ENCODE peak calls at places on chromosomes 16 and 17, in six cellular contexts. S is lung; W is psoas muscle; P is AG09309; A is fibroblast of the aortic adventitia; Z is CD4-positive, CD25-positive, alpha-beta regulatory T cell. M is an unnamed sample.
A peak's percentile ranks its signal among the peaks of the same experiment; 100 is the strongest.

GRCh38 chr17:358491-359133 is 6.0 kb upstream of the RPH3AL start:
- DNase-seq in P (no peak), A (no peak), W (no peak), S (no peak), Z (no peak), M (no peak)

GRCh38 chr17:76531501-76532038 is 5.9 kb downstream of the CYGB start:
- DNase-seq in W (no peak), A (no peak), S (no peak), Z (no peak), P (no peak), M (no peak)

GRCh38 chr17:76467809-76468633 is 618 bp downstream of the AANAT start:
- DNase-seq in W (no peak), P (no peak), A (no peak), Z (no peak), S (no peak), M (no peak)

GRCh38 chr16:89801800-89802199 is 14.6 kb downstream of the FANCA start:
- DNase-seq in A (peak; percentile 10), P (no peak), Z (no peak), W (no peak), S (no peak), M (no peak)

GRCh38 chr16:11080999-11081630 is 136.8 kb downstream of the CLEC16A start:
- DNase-seq in A (no peak), S (no peak), W (no peak), Z (no peak), P (no peak), M (no peak)

GRCh38 chr17:81394831-81395599 is at the start of gene BAHCC1:
- DNase-seq in S (peak; percentile 100), A (peak; percentile 100), W (peak; percentile 100), Z (peak; percentile 56), P (peak; percentile 98), M (peak; percentile 100)

GRCh38 chr17:43530303-43531081 is 15.6 kb downstream of the ETV4 start:
- DNase-seq in Z (no peak), P (no peak), A (peak; percentile 75), W (peak; percentile 65), S (peak; percentile 79), M (no peak)

GRCh38 chr17:79915850-79916430 is 76.7 kb upstream of the CBX4 start:
- DNase-seq in P (no peak), W (peak; percentile 13), S (peak; percentile 67), Z (no peak), A (peak; percentile 46), M (no peak)

GRCh38 chr17:40244255-40244654 is 25.2 kb downstream of the WIPF2 start:
- DNase-seq in W (no peak), S (no peak), Z (no peak), P (no peak), A (no peak), M (no peak)

GRCh38 chr16:30892670-30893069 is 1.2 kb downstream of the BCL7C start:
- DNase-seq in Z (no peak), P (no peak), S (no peak), A (no peak), W (no peak), M (no peak)

GRCh38 chr17:38598536-38598935 is 7.2 kb downstream of the SRCIN1 start:
- DNase-seq in P (no peak), W (no peak), Z (no peak), A (peak; percentile 56), S (no peak), M (no peak)

GRCh38 chr16:50552476-50553101 is 4.4 kb downstream of the NKD1 start:
- DNase-seq in P (no peak), S (no peak), W (no peak), Z (no peak), A (no peak), M (no peak)

GRCh38 chr16:371729-372521 is 1.6 kb upstream of the MRPL28 start:
- DNase-seq in S (no peak), A (no peak), W (no peak), Z (no peak), P (no peak), M (no peak)

GRCh38 chr16:372584-372983 is 2.2 kb upstream of the MRPL28 start:
- DNase-seq in A (no peak), S (no peak), W (no peak), Z (no peak), P (no peak), M (no peak)

GRCh38 chr16:369866-370436 is 387 bp downstream of the MRPL28 start:
- DNase-seq in P (no peak), W (no peak), S (no peak), Z (no peak), A (no peak), M (no peak)

GRCh38 chr16:370443-370842 is at the start of gene MRPL28:
- DNase-seq in A (peak; percentile 95), P (peak; percentile 84), W (peak; percentile 94), Z (peak; percentile 89), S (peak; percentile 96), M (peak; percentile 98)

DNA sequence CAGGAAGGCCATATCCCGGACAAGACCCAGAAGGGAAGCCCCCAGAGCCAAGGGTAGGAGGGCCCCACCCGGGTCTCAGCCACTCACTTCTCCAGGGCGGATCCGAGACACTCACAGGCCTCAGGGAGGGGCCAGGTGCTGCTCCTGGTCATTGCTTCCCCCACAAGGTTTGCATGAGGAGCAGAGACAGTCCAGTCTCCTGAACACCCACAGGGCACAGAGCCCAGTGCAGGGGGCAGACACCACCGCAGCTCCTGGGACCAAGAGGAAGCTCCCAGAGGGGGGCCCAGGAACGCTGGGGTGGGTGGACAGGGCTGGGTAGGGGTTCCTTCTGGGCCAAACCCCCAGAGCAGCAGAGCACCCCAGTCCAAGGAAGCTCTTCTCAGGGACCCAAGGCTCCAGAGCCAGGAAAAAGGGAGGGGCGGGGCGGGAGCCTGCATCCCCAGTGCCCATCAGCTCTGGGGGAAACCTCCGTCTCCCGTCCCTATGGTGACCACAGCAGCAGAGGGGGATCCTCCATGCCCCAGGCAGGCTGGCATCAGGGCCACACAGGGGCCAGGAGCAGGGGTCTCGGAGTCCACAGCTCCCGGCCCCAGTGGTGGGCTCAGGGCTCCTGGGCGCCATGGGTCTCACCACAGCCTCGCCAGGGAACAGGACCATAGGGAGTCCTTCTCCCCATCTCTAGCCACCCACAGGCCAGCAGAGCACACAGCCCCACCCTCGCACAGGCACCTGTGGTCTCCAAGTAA is 816 bp upstream of the MRPL28 start:
- DNase-seq in W (no peak), S (no peak), P (no peak), A (no peak), Z (no peak), M (no peak)
- H3K4me3 ChIP-seq in W (peak overlapping the region; percentile 60), S (no peak overlapping the region), P (no peak overlapping the region), A (peak overlapping the region; percentile 6), Z (peak overlapping the region; percentile 57), M (peak overlapping the region; percentile 56)

GRCh38 chr16:53209489-53209888 is 154.7 kb downstream of the CHD9 start:
- DNase-seq in Z (no peak), A (no peak), S (no peak), P (no peak), W (no peak), M (no peak)
- H3K4me3 ChIP-seq in Z (no peak overlapping the region), A (peak overlapping the region; percentile 65), S (no peak overlapping the region), P (peak overlapping the region; percentile 42), W (peak overlapping the region; percentile 69), M (peak overlapping the region; percentile 57)

GRCh38 chr17:77696720-77697460 is 261.6 kb upstream of the TNRC6C start:
- DNase-seq in W (no peak), S (no peak), P (no peak), Z (no peak), A (no peak), M (no peak)
- H3K4me3 ChIP-seq in W (no peak overlapping the region), S (no peak overlapping the region), P (no peak overlapping the region), Z (no peak overlapping the region), A (no peak overlapping the region), M (peak overlapping the region; percentile 18)

DNA sequence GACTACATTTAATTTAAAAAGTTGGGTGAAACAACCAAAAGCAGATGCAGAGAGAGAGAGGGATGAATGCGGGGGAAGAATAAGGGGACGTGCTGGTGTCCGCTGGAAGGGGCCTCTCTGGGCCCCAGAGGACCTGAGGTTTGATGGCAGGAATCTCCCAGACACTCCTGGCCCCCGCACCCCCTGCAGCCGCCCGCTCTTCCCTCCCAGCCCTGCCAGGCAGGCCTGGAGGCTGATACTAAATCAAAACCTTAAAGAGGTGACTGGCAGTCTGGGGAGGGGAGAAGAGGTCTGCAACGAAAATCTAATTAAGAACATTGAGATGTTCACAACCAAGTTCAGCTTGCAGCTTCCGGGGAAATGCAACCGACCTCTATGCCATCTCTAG is 2.4 kb downstream of the FOXL1 start:
- DNase-seq in A (no peak), W (no peak), Z (no peak), P (no peak), S (no peak), M (no peak)
- H3K4me3 ChIP-seq in A (no peak overlapping the region), W (no peak overlapping the region), Z (no peak overlapping the region), P (no peak overlapping the region), S (no peak overlapping the region), M (no peak overlapping the region)

GRCh38 chr17:32822996-32823395 is 53.9 kb downstream of the MYO1D start:
- DNase-seq in Z (no peak), W (no peak), P (no peak), A (no peak), S (no peak), M (no peak)
- H3K4me3 ChIP-seq in Z (no peak overlapping the region), W (peak overlapping the region; percentile 41), P (no peak overlapping the region), A (no peak overlapping the region), S (no peak overlapping the region), M (peak overlapping the region; percentile 48)

DNA sequence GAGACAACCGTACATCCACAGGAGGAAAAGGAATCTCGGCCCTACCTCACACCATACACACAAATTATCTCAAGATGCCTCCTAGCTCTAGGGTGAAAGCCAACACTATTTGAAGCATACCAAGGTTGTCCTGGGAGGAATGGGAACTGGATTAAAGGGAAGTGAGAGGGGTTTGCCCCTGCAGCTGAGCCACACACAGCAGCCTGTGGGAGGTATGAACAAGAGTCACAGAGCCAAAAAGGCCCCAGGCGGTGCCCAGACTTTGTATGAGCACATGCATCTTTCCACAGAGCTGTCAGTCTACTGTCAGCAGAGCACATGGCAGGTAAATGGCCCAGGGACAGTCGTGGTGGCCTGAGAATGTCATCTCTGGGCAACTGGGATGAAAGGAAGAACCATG is 31.0 kb upstream of the RCVRN start:
- DNase-seq in P (no peak), S (no peak), W (no peak), Z (no peak), A (no peak), M (no peak)
- H3K4me3 ChIP-seq in P (no peak overlapping the region), S (no peak overlapping the region), W (no peak overlapping the region), Z (no peak overlapping the region), A (no peak overlapping the region), M (no peak overlapping the region)